ENCODE peak calls at places on chromosome 2, in five cellular contexts. One of them, this sample, is unnamed.

GRCh38 chr2:199987586-199987985 is 32.2 kb downstream of the MAIP1 start:
- DNase-seq in T1000: no peak
- DNase-seq in activated effector memory CD4-positive, alpha-beta T cell treated with Interleukin-2 at 50 U/mL for 16 hours: no peak
- DNase-seq in activated T-cell treated with anti-CD3 and anti-CD28 coated beads, Interleukin-2, amount 50 U/mL, for 72 hours: no peak
- DNase-seq in A549: no peak
- DNase-seq in this sample: no peak

GRCh38 chr2:207676827-207677354 is 34.5 kb upstream of the CCNYL1 start:
- DNase-seq in T1000: peak
- DNase-seq in activated effector memory CD4-positive, alpha-beta T cell treated with Interleukin-2 at 50 U/mL for 16 hours: no peak
- DNase-seq in activated T-cell treated with anti-CD3 and anti-CD28 coated beads, Interleukin-2, amount 50 U/mL, for 72 hours: no peak
- DNase-seq in A549: peak
- DNase-seq in this sample: peak

GRCh38 chr2:226427538-226428307 is 371.9 kb downstream of the IRS1 start:
- DNase-seq in T1000: peak
- DNase-seq in activated effector memory CD4-positive, alpha-beta T cell treated with Interleukin-2 at 50 U/mL for 16 hours: no peak
- DNase-seq in activated T-cell treated with anti-CD3 and anti-CD28 coated beads, Interleukin-2, amount 50 U/mL, for 72 hours: no peak
- DNase-seq in A549: peak
- DNase-seq in this sample: no peak

GRCh38 chr2:223613017-223613950 is 11.1 kb upstream of the SCG2 start:
- DNase-seq in T1000: peak
- DNase-seq in activated effector memory CD4-positive, alpha-beta T cell treated with Interleukin-2 at 50 U/mL for 16 hours: no peak
- DNase-seq in activated T-cell treated with anti-CD3 and anti-CD28 coated beads, Interleukin-2, amount 50 U/mL, for 72 hours: no peak
- DNase-seq in A549: peak
- DNase-seq in this sample: peak

GRCh38 chr2:110876167-110876999 is 144.0 kb downstream of the ACOXL start:
- DNase-seq in T1000: no peak
- DNase-seq in activated effector memory CD4-positive, alpha-beta T cell treated with Interleukin-2 at 50 U/mL for 16 hours: no peak
- DNase-seq in activated T-cell treated with anti-CD3 and anti-CD28 coated beads, Interleukin-2, amount 50 U/mL, for 72 hours: no peak
- DNase-seq in A549: no peak
- DNase-seq in this sample: no peak

GRCh38 chr2:128594953-128595677 is 276.4 kb upstream of the HS6ST1 start:
- DNase-seq in T1000: no peak
- DNase-seq in activated effector memory CD4-positive, alpha-beta T cell treated with Interleukin-2 at 50 U/mL for 16 hours: no peak
- DNase-seq in activated T-cell treated with anti-CD3 and anti-CD28 coated beads, Interleukin-2, amount 50 U/mL, for 72 hours: no peak
- DNase-seq in A549: no peak
- DNase-seq in this sample: no peak

GRCh38 chr2:47539228-47539627 is 136.3 kb downstream of the MSH2 start:
- DNase-seq in T1000: no peak
- DNase-seq in activated effector memory CD4-positive, alpha-beta T cell treated with Interleukin-2 at 50 U/mL for 16 hours: no peak
- DNase-seq in activated T-cell treated with anti-CD3 and anti-CD28 coated beads, Interleukin-2, amount 50 U/mL, for 72 hours: no peak
- DNase-seq in A549: no peak
- DNase-seq in this sample: no peak

GRCh38 chr2:96514521-96514920 is 9.4 kb upstream of the NEURL3 start:
- DNase-seq in T1000: no peak
- DNase-seq in activated effector memory CD4-positive, alpha-beta T cell treated with Interleukin-2 at 50 U/mL for 16 hours: no peak
- DNase-seq in activated T-cell treated with anti-CD3 and anti-CD28 coated beads, Interleukin-2, amount 50 U/mL, for 72 hours: no peak
- DNase-seq in A549: no peak
- DNase-seq in this sample: no peak

GRCh38 chr2:240997856-240998705 is at the start of gene SNED1:
- DNase-seq in T1000: peak
- DNase-seq in activated effector memory CD4-positive, alpha-beta T cell treated with Interleukin-2 at 50 U/mL for 16 hours: peak
- DNase-seq in activated T-cell treated with anti-CD3 and anti-CD28 coated beads, Interleukin-2, amount 50 U/mL, for 72 hours: peak
- DNase-seq in A549: peak
- DNase-seq in this sample: peak

GRCh38 chr2:151976945-151977353 is 121.9 kb downstream of the CACNB4 start:
- DNase-seq in T1000: no peak
- DNase-seq in activated effector memory CD4-positive, alpha-beta T cell treated with Interleukin-2 at 50 U/mL for 16 hours: no peak
- DNase-seq in activated T-cell treated with anti-CD3 and anti-CD28 coated beads, Interleukin-2, amount 50 U/mL, for 72 hours: peak
- DNase-seq in A549: no peak
- DNase-seq in this sample: no peak

GRCh38 chr2:33602216-33602830 is 3.2 kb upstream of the FAM98A start:
- DNase-seq in T1000: no peak
- DNase-seq in activated effector memory CD4-positive, alpha-beta T cell treated with Interleukin-2 at 50 U/mL for 16 hours: no peak
- DNase-seq in activated T-cell treated with anti-CD3 and anti-CD28 coated beads, Interleukin-2, amount 50 U/mL, for 72 hours: no peak
- DNase-seq in A549: no peak
- DNase-seq in this sample: no peak

This sample was measured in dermis blood vessel endothelial cell.